ENCODE peak calls at places on chromosomes 7 and 10, in seven cellular contexts. One of them, this sample, is unnamed.

GRCh38 chr7:81470084-81470723 is 299.6 kb downstream of the HGF start:
- DNase-seq in AG09309: peak
- DNase-seq in MCF 10A: peak
- DNase-seq in breast epithelium: peak
- DNase-seq in psoas muscle: peak
- DNase-seq in GM10248: peak
- DNase-seq in activated CD8-positive, alpha-beta T cell treated with anti-CD3 and anti-CD28 coated beads for 36 hours: peak
- DNase-seq in this sample: no peak

GRCh38 chr10:42932735-42933453 is 144.0 kb upstream of the RET start:
- DNase-seq in AG09309: no peak
- DNase-seq in MCF 10A: no peak
- DNase-seq in psoas muscle: no peak
- DNase-seq in GM10248: no peak
- DNase-seq in breast epithelium: no peak
- DNase-seq in activated CD8-positive, alpha-beta T cell treated with anti-CD3 and anti-CD28 coated beads for 36 hours: peak
- DNase-seq in this sample: no peak

GRCh38 chr7:117470777-117471176 is 9.0 kb upstream of the CFTR start:
- DNase-seq in psoas muscle: no peak
- DNase-seq in GM10248: peak
- DNase-seq in breast epithelium: no peak
- DNase-seq in MCF 10A: no peak
- DNase-seq in activated CD8-positive, alpha-beta T cell treated with anti-CD3 and anti-CD28 coated beads for 36 hours: no peak
- DNase-seq in AG09309: no peak
- DNase-seq in this sample: no peak

GRCh38 chr10:3413937-3414710 is 241.5 kb upstream of the PITRM1 start:
- DNase-seq in activated CD8-positive, alpha-beta T cell treated with anti-CD3 and anti-CD28 coated beads for 36 hours: no peak
- DNase-seq in MCF 10A: no peak
- DNase-seq in psoas muscle: no peak
- DNase-seq in breast epithelium: no peak
- DNase-seq in AG09309: no peak
- DNase-seq in GM10248: no peak
- DNase-seq in this sample: no peak

GRCh38 chr7:29622335-29623265 is 59.0 kb downstream of the PRR15 start:
- DNase-seq in breast epithelium: no peak
- DNase-seq in GM10248: no peak
- DNase-seq in activated CD8-positive, alpha-beta T cell treated with anti-CD3 and anti-CD28 coated beads for 36 hours: no peak
- DNase-seq in psoas muscle: peak
- DNase-seq in AG09309: peak
- DNase-seq in MCF 10A: peak
- DNase-seq in this sample: peak

GRCh38 chr10:23081891-23082290 is 13.5 kb upstream of the MSRB2 start:
- DNase-seq in activated CD8-positive, alpha-beta T cell treated with anti-CD3 and anti-CD28 coated beads for 36 hours: no peak
- DNase-seq in MCF 10A: peak
- DNase-seq in GM10248: no peak
- DNase-seq in breast epithelium: no peak
- DNase-seq in AG09309: no peak
- DNase-seq in psoas muscle: no peak
- DNase-seq in this sample: no peak

GRCh38 chr10:59991661-59992060 is 85.3 kb upstream of the CCDC6 start:
- DNase-seq in breast epithelium: peak
- DNase-seq in psoas muscle: no peak
- DNase-seq in MCF 10A: peak
- DNase-seq in activated CD8-positive, alpha-beta T cell treated with anti-CD3 and anti-CD28 coated beads for 36 hours: no peak
- DNase-seq in GM10248: peak
- DNase-seq in AG09309: no peak
- DNase-seq in this sample: no peak

GRCh38 chr10:113485801-113486200 is 67.1 kb upstream of the HABP2 start:
- DNase-seq in activated CD8-positive, alpha-beta T cell treated with anti-CD3 and anti-CD28 coated beads for 36 hours: no peak
- DNase-seq in AG09309: no peak
- DNase-seq in breast epithelium: no peak
- DNase-seq in GM10248: no peak
- DNase-seq in psoas muscle: no peak
- DNase-seq in MCF 10A: no peak
- DNase-seq in this sample: no peak

GRCh38 chr7:130893441-130893894 is 159.5 kb upstream of the KLF14 start:
- DNase-seq in MCF 10A: peak
- DNase-seq in psoas muscle: no peak
- DNase-seq in breast epithelium: no peak
- DNase-seq in activated CD8-positive, alpha-beta T cell treated with anti-CD3 and anti-CD28 coated beads for 36 hours: no peak
- DNase-seq in AG09309: no peak
- DNase-seq in GM10248: no peak
- DNase-seq in this sample: no peak

GRCh38 chr7:106629521-106629920 is 31.4 kb downstream of the CCDC71L start:
- DNase-seq in breast epithelium: no peak
- DNase-seq in GM10248: no peak
- DNase-seq in AG09309: peak
- DNase-seq in MCF 10A: no peak
- DNase-seq in activated CD8-positive, alpha-beta T cell treated with anti-CD3 and anti-CD28 coated beads for 36 hours: no peak
- DNase-seq in psoas muscle: no peak
- DNase-seq in this sample: no peak

GRCh38 chr10:13949844-13950542 is 363.2 kb downstream of the PRPF18 start:
- DNase-seq in AG09309: peak
- DNase-seq in MCF 10A: peak
- DNase-seq in breast epithelium: no peak
- DNase-seq in activated CD8-positive, alpha-beta T cell treated with anti-CD3 and anti-CD28 coated beads for 36 hours: no peak
- DNase-seq in GM10248: no peak
- DNase-seq in psoas muscle: no peak
- DNase-seq in this sample: no peak

GRCh38 chr7:153004341-153004740 is 244.8 kb downstream of the ACTR3B start:
- DNase-seq in AG09309: no peak
- DNase-seq in psoas muscle: no peak
- DNase-seq in GM10248: no peak
- DNase-seq in activated CD8-positive, alpha-beta T cell treated with anti-CD3 and anti-CD28 coated beads for 36 hours: no peak
- DNase-seq in breast epithelium: no peak
- DNase-seq in MCF 10A: no peak
- DNase-seq in this sample: no peak

GRCh38 chr10:60099998-60100747 is 193.8 kb upstream of the CCDC6 start:
- DNase-seq in AG09309: peak
- DNase-seq in activated CD8-positive, alpha-beta T cell treated with anti-CD3 and anti-CD28 coated beads for 36 hours: peak
- DNase-seq in MCF 10A: peak
- DNase-seq in breast epithelium: no peak
- DNase-seq in psoas muscle: no peak
- DNase-seq in GM10248: peak
- DNase-seq in this sample: no peak

GRCh38 chr7:135745702-135746312 is 2.8 kb downstream of the FAM180A start:
- DNase-seq in breast epithelium: peak
- DNase-seq in activated CD8-positive, alpha-beta T cell treated with anti-CD3 and anti-CD28 coated beads for 36 hours: no peak
- DNase-seq in AG09309: peak
- DNase-seq in GM10248: no peak
- DNase-seq in psoas muscle: peak
- DNase-seq in MCF 10A: peak
- DNase-seq in this sample: peak

GRCh38 chr7:75688200-75689136 is 50.3 kb downstream of the HIP1 start:
- DNase-seq in MCF 10A: no peak
- DNase-seq in GM10248: peak
- DNase-seq in breast epithelium: no peak
- DNase-seq in psoas muscle: peak
- DNase-seq in AG09309: no peak
- DNase-seq in activated CD8-positive, alpha-beta T cell treated with anti-CD3 and anti-CD28 coated beads for 36 hours: no peak
- DNase-seq in this sample: no peak

GRCh38 chr10:97081621-97082235 is 104.0 kb downstream of the SLIT1 start:
- DNase-seq in MCF 10A: peak
- DNase-seq in AG09309: peak
- DNase-seq in psoas muscle: no peak
- DNase-seq in breast epithelium: no peak
- DNase-seq in activated CD8-positive, alpha-beta T cell treated with anti-CD3 and anti-CD28 coated beads for 36 hours: peak
- DNase-seq in GM10248: peak
- DNase-seq in this sample: peak

DNA sequence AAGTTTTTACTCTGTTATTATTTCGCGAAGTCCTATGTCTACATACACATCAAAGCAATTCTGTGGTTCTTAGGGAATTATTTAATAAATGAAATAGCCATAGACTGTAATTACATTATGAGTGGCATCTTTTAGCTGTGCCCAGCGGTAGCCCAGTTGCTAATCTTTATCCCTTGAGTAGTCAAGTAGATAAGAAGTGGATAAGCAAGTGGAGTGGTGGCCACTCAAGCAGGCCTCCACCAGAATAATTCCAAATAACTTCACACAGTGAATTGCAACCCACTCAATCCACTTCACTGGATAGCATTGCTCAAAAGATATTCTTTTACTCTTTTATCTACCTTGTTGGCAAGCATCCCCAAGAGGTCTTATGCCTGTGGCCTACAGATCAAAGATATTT is 349.7 kb downstream of the AUTS2 start:
- DNase-seq in psoas muscle: no peak
- DNase-seq in activated CD8-positive, alpha-beta T cell treated with anti-CD3 and anti-CD28 coated beads for 36 hours: no peak
- DNase-seq in AG09309: no peak
- DNase-seq in GM10248: no peak
- DNase-seq in breast epithelium: no peak
- DNase-seq in MCF 10A: no peak
- DNase-seq in this sample: no peak
- TF ChIP-seq CTCF in psoas muscle: no peak
- TF ChIP-seq CTCF in activated CD8-positive, alpha-beta T cell treated with anti-CD3 and anti-CD28 coated beads for 36 hours: no peak
- TF ChIP-seq CTCF in AG09309: no peak
- TF ChIP-seq CTCF in GM10248: no peak
- TF ChIP-seq CTCF in breast epithelium: no peak
- TF ChIP-seq CTCF in MCF 10A: no peak
- TF ChIP-seq CTCF in this sample: no peak

GRCh38 chr10:98487692-98488091 is 41.0 kb upstream of the HPS1 start:
- DNase-seq in GM10248: no peak
- DNase-seq in activated CD8-positive, alpha-beta T cell treated with anti-CD3 and anti-CD28 coated beads for 36 hours: no peak
- DNase-seq in MCF 10A: no peak
- DNase-seq in AG09309: no peak
- DNase-seq in breast epithelium: no peak
- DNase-seq in psoas muscle: no peak
- DNase-seq in this sample: no peak
- TF ChIP-seq CTCF in GM10248: no peak
- TF ChIP-seq CTCF in activated CD8-positive, alpha-beta T cell treated with anti-CD3 and anti-CD28 coated beads for 36 hours: no peak
- TF ChIP-seq CTCF in MCF 10A: no peak
- TF ChIP-seq CTCF in AG09309: no peak
- TF ChIP-seq CTCF in breast epithelium: no peak
- TF ChIP-seq CTCF in psoas muscle: no peak
- TF ChIP-seq CTCF in this sample: no peak

GRCh38 chr10:34666008-34666700 is 148.9 kb downstream of the PARD3 start:
- DNase-seq in GM10248: peak
- DNase-seq in psoas muscle: no peak
- DNase-seq in MCF 10A: peak
- DNase-seq in AG09309: peak
- DNase-seq in breast epithelium: peak
- DNase-seq in activated CD8-positive, alpha-beta T cell treated with anti-CD3 and anti-CD28 coated beads for 36 hours: no peak
- DNase-seq in this sample: peak
- TF ChIP-seq CTCF in GM10248: peak
- TF ChIP-seq CTCF in psoas muscle: peak
- TF ChIP-seq CTCF in MCF 10A: peak
- TF ChIP-seq CTCF in AG09309: peak
- TF ChIP-seq CTCF in breast epithelium: peak
- TF ChIP-seq CTCF in activated CD8-positive, alpha-beta T cell treated with anti-CD3 and anti-CD28 coated beads for 36 hours: peak
- TF ChIP-seq CTCF in this sample: peak

GRCh38 chr10:107025676-107026075 is 138.8 kb downstream of the SORCS1 start:
- DNase-seq in breast epithelium: no peak
- DNase-seq in AG09309: no peak
- DNase-seq in GM10248: no peak
- DNase-seq in psoas muscle: no peak
- DNase-seq in activated CD8-positive, alpha-beta T cell treated with anti-CD3 and anti-CD28 coated beads for 36 hours: no peak
- DNase-seq in MCF 10A: no peak
- DNase-seq in this sample: no peak
- TF ChIP-seq CTCF in breast epithelium: no peak
- TF ChIP-seq CTCF in AG09309: no peak
- TF ChIP-seq CTCF in GM10248: no peak
- TF ChIP-seq CTCF in psoas muscle: no peak
- TF ChIP-seq CTCF in activated CD8-positive, alpha-beta T cell treated with anti-CD3 and anti-CD28 coated beads for 36 hours: no peak
- TF ChIP-seq CTCF in MCF 10A: no peak
- TF ChIP-seq CTCF in this sample: no peak

GRCh38 chr10:128174581-128175559 is 48.6 kb upstream of the MKI67 start:
- DNase-seq in AG09309: no peak
- DNase-seq in GM10248: no peak
- DNase-seq in psoas muscle: no peak
- DNase-seq in activated CD8-positive, alpha-beta T cell treated with anti-CD3 and anti-CD28 coated beads for 36 hours: no peak
- DNase-seq in breast epithelium: no peak
- DNase-seq in MCF 10A: no peak
- DNase-seq in this sample: no peak

GRCh38 chr10:128180843-128181242 is 54.6 kb upstream of the MKI67 start:
- DNase-seq in MCF 10A: no peak
- DNase-seq in breast epithelium: no peak
- DNase-seq in AG09309: no peak
- DNase-seq in psoas muscle: no peak
- DNase-seq in GM10248: no peak
- DNase-seq in activated CD8-positive, alpha-beta T cell treated with anti-CD3 and anti-CD28 coated beads for 36 hours: peak
- DNase-seq in this sample: no peak

GRCh38 chr10:128172756-128173155 is 46.5 kb upstream of the MKI67 start:
- DNase-seq in AG09309: no peak
- DNase-seq in activated CD8-positive, alpha-beta T cell treated with anti-CD3 and anti-CD28 coated beads for 36 hours: no peak
- DNase-seq in breast epithelium: no peak
- DNase-seq in psoas muscle: no peak
- DNase-seq in MCF 10A: no peak
- DNase-seq in GM10248: no peak
- DNase-seq in this sample: no peak

GRCh38 chr10:128173383-128173782 is 47.2 kb upstream of the MKI67 start:
- DNase-seq in GM10248: no peak
- DNase-seq in AG09309: no peak
- DNase-seq in breast epithelium: no peak
- DNase-seq in MCF 10A: peak
- DNase-seq in activated CD8-positive, alpha-beta T cell treated with anti-CD3 and anti-CD28 coated beads for 36 hours: no peak
- DNase-seq in psoas muscle: no peak
- DNase-seq in this sample: no peak

GRCh38 chr10:128178319-128178937 is 52.2 kb upstream of the MKI67 start:
- DNase-seq in GM10248: peak
- DNase-seq in MCF 10A: peak
- DNase-seq in psoas muscle: no peak
- DNase-seq in activated CD8-positive, alpha-beta T cell treated with anti-CD3 and anti-CD28 coated beads for 36 hours: peak
- DNase-seq in AG09309: no peak
- DNase-seq in breast epithelium: no peak
- DNase-seq in this sample: no peak
- TF ChIP-seq CTCF in GM10248: peak
- TF ChIP-seq CTCF in MCF 10A: peak
- TF ChIP-seq CTCF in psoas muscle: no peak
- TF ChIP-seq CTCF in activated CD8-positive, alpha-beta T cell treated with anti-CD3 and anti-CD28 coated beads for 36 hours: peak
- TF ChIP-seq CTCF in AG09309: peak
- TF ChIP-seq CTCF in breast epithelium: no peak
- TF ChIP-seq CTCF in this sample: peak

GRCh38 chr7:40763319-40764287 is 628.8 kb downstream of the SUGCT start:
- DNase-seq in MCF 10A: peak
- DNase-seq in psoas muscle: no peak
- DNase-seq in AG09309: peak
- DNase-seq in GM10248: no peak
- DNase-seq in activated CD8-positive, alpha-beta T cell treated with anti-CD3 and anti-CD28 coated beads for 36 hours: no peak
- DNase-seq in breast epithelium: no peak
- DNase-seq in this sample: peak
- TF ChIP-seq CTCF in MCF 10A: peak
- TF ChIP-seq CTCF in psoas muscle: no peak
- TF ChIP-seq CTCF in AG09309: peak
- TF ChIP-seq CTCF in GM10248: no peak
- TF ChIP-seq CTCF in activated CD8-positive, alpha-beta T cell treated with anti-CD3 and anti-CD28 coated beads for 36 hours: no peak
- TF ChIP-seq CTCF in breast epithelium: no peak
- TF ChIP-seq CTCF in this sample: peak